ENCODE peak calls at places on chromosomes 16 and 17, in four cellular contexts. B, F, Q and U are unnamed samples.

GRCh38 chr16:88558457-88559442 is 11.5 kb upstream of the ZC3H18 start:
- DNase-seq in F (peak), B (peak), Q (peak), U (peak)

GRCh38 chr16:7132465-7132864 is 200.2 kb upstream of the RBFOX1 start:
- DNase-seq in B (no peak), Q (no peak), F (no peak), U (no peak)

GRCh38 chr17:73650617-73651200 is 6.5 kb upstream of the SDK2 start:
- DNase-seq in B (no peak), F (no peak), Q (no peak), U (no peak)

GRCh38 chr17:45649796-45650195 is 134.3 kb upstream of the CRHR1 start:
- DNase-seq in Q (no peak), F (no peak), B (no peak), U (no peak)

GRCh38 chr17:60249517-60249826 is 99.7 kb downstream of the CA4 start:
- DNase-seq in F (no peak), Q (no peak), B (no peak), U (peak)

GRCh38 chr17:14294876-14295275 is 6.0 kb upstream of the HS3ST3B1 start:
- DNase-seq in B (no peak), Q (no peak), F (no peak), U (no peak)

GRCh38 chr17:56319531-56319930 is 166.3 kb downstream of the ANKFN1 start:
- DNase-seq in F (no peak), B (no peak), Q (no peak), U (peak)

GRCh38 chr17:6796017-6796886 is 20.2 kb downstream of the FBXO39 start:
- DNase-seq in B (no peak), F (no peak), Q (no peak), U (no peak)

GRCh38 chr17:56792267-56792666 is 41.5 kb downstream of the C17orf67 start:
- DNase-seq in Q (no peak), B (no peak), F (no peak), U (no peak)

GRCh38 chr17:43125967-43126910 is 1.1 kb upstream of the BRCA1 start:
- DNase-seq in Q (no peak), B (no peak), F (no peak), U (no peak)

GRCh38 chr16:50038756-50039529 is 13.9 kb downstream of the CNEP1R1 start:
- DNase-seq in F (peak), B (peak), Q (peak), U (no peak)

GRCh38 chr16:88983157-88983556 is 6.2 kb upstream of the CBFA2T3 start:
- DNase-seq in Q (no peak), B (no peak), F (no peak), U (no peak)

GRCh38 chr16:49620158-49620867 is 235.6 kb downstream of the ZNF423 start:
- DNase-seq in F (peak), Q (peak), B (peak), U (peak)

GRCh38 chr16:2008009-2008526 is 1.6 kb downstream of the ZNF598 start:
- DNase-seq in F (no peak), Q (no peak), B (no peak), U (peak)

GRCh38 chr16:53545433-53545832 is 42.4 kb upstream of the AKTIP start:
- DNase-seq in F (no peak), B (no peak), Q (no peak), U (no peak)

GRCh38 chr16:9817586-9817985 is 364.6 kb downstream of the GRIN2A start:
- DNase-seq in F (no peak), B (no peak), Q (no peak), U (no peak)

GRCh38 chr17:45371414-45372324 is 54.8 kb upstream of the MAP3K14 start:
- DNase-seq in F (peak), Q (peak), B (peak), U (peak)

GRCh38 chr17:18017958-18018357 is 21.0 kb downstream of the ATPAF2 start:
- DNase-seq in Q (no peak), F (no peak), B (no peak), U (peak)

GRCh38 chr16:86038923-86039310 is 140.0 kb downstream of the IRF8 start:
- DNase-seq in Q (no peak), F (no peak), B (no peak), U (no peak)

GRCh38 chr16:55294129-55294528 is 29.9 kb upstream of the IRX6 start:
- DNase-seq in Q (no peak), B (no peak), F (no peak), U (no peak)

GRCh38 chr16:89175280-89176146 is 4.0 kb downstream of the CDH15 start:
- DNase-seq in B (no peak), Q (no peak), F (no peak), U (no peak)

GRCh38 chr16:88367560-88367959 is 15.2 kb upstream of the ZNF469 start:
- DNase-seq in F (no peak), Q (no peak), B (no peak), U (no peak)

GRCh38 chr16:7086842-7087616 is 245.6 kb upstream of the RBFOX1 start:
- DNase-seq in B (peak), Q (peak), F (peak), U (no peak)

GRCh38 chr16:30926333-30926811 is 3.0 kb downstream of the FBXL19 start:
- DNase-seq in F (no peak), Q (no peak), B (no peak), U (no peak)

GRCh38 chr17:66920426-66920825 is 44.1 kb upstream of the CACNG4 start:
- DNase-seq in B (no peak), Q (no peak), F (no peak), U (no peak)

GRCh38 chr16:49602201-49603041 is 228.8 kb downstream of the C16orf78 start:
- DNase-seq in B (peak), Q (peak), F (no peak), U (no peak)

GRCh38 chr16:69647020-69647419 is 79.3 kb downstream of the NQO1 start:
- DNase-seq in Q (no peak), F (no peak), B (no peak), U (no peak)

GRCh38 chr17:21288581-21289017 is 4.1 kb downstream of the MAP2K3 start:
- DNase-seq in F (peak), Q (no peak), B (no peak), U (no peak)

GRCh38 chr17:76130473-76130872 is 10.6 kb downstream of the FOXJ1 start:
- DNase-seq in Q (no peak), F (no peak), B (no peak), U (no peak)

GRCh38 chr16:84117482-84117843 is 721 bp upstream of the MBTPS1 start:
- DNase-seq in F (no peak), B (peak), Q (peak), U (peak)

GRCh38 chr16:78252757-78253156 is 153.3 kb downstream of the WWOX start:
- DNase-seq in B (no peak), Q (no peak), F (no peak), U (no peak)

GRCh38 chr16:55489119-55489955 is 10.3 kb downstream of the MMP2 start:
- DNase-seq in Q (no peak), B (no peak), F (no peak), U (no peak)

GRCh38 chr17:57625511-57625910 is 119.6 kb downstream of the CCDC182 start:
- DNase-seq in F (no peak), B (no peak), Q (no peak), U (no peak)

GRCh38 chr16:19601083-19601976 is 45.8 kb downstream of the VPS35L start:
- DNase-seq in B (peak), Q (peak), F (no peak), U (peak)

GRCh38 chr17:1746975-1747543 is 4.4 kb downstream of the SERPINF2 start:
- DNase-seq in F (no peak), B (no peak), Q (peak), U (no peak)

GRCh38 chr17:32927201-32927723 is 691 bp upstream of the TMEM98 start:
- DNase-seq in F (no peak), Q (peak), B (no peak), U (peak)

GRCh38 chr17:51676691-51677487 is 416.5 kb downstream of the UTP18 start:
- DNase-seq in F (no peak), B (no peak), Q (no peak), U (no peak)

GRCh38 chr16:19283637-19284036 is 1.9 kb upstream of the CLEC19A start:
- DNase-seq in Q (no peak), B (no peak), F (no peak), U (no peak)

GRCh38 chr16:27325736-27326135 is 12.0 kb downstream of the IL4R start:
- DNase-seq in F (no peak), Q (no peak), B (no peak), U (no peak)
- H3K4me3 ChIP-seq in F (no peak), Q (no peak), B (no peak), U (no peak)

GRCh38 chr16:87050142-87050541 is 267.1 kb downstream of the C16orf95 start:
- DNase-seq in B (no peak), F (no peak), Q (no peak), U (no peak)

GRCh38 chr16:87054154-87054553 is 263.0 kb downstream of the C16orf95 start:
- DNase-seq in Q (no peak), B (no peak), F (no peak), U (no peak)

GRCh38 chr16:87053016-87053982 is 263.9 kb downstream of the C16orf95 start:
- DNase-seq in F (no peak), B (peak), Q (no peak), U (no peak)

GRCh38 chr16:87052506-87052905 is 264.7 kb downstream of the C16orf95 start:
- DNase-seq in B (no peak), F (no peak), Q (no peak), U (no peak)

GRCh38 chr16:87051526-87052320 is 265.5 kb downstream of the C16orf95 start:
- DNase-seq in F (no peak), Q (no peak), B (no peak), U (no peak)
- TF ChIP-seq POLR2A in F (no peak), Q (no peak), B (no peak), U (no peak)

DNA sequence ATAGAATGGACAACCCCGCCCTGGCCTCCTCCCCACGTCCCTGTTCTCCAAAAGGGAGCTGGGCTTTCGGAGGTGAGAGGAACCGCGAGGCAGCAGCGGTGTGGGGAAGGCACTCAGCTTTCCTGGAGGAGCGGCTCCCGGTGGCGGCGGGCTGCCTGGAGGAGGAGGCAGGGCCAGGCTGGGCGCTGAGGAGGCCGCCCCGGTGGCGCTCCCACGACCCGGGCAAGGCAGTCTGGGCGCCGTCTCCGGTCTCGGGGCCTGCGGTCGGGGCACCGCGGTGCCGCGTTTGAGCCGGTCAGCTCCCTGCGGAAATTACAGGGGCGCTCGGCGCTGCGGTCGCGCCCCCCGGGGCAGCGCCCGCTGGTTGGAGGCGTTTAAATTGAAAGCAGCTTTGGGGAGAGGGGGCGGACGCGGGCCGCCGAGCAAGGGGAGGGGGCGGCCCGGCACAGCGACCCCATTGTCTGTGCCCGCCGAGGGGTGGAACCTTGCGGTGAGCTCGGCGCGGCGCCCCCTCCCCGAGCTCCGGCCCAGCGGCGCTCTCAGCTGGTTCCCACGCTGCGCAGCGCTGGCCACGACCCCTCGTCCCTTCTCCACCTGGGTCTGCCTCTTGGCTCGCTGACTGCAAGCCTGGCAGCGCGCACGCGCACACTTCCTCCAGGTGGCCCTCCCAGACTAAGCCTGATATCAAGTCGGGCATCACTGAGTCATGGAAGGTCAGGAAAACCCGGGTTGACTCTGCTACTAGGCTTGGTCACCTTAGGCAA is 58.7 kb upstream of the DLX4 start:
- DNase-seq in Q (no peak), B (no peak), F (no peak), U (no peak)
- H3K4me3 ChIP-seq in Q (peak), B (no peak), F (peak), U (no peak)

GRCh38 chr16:569445-570254 is at the start of gene PIGQ:
- DNase-seq in B (peak), Q (peak), F (peak), U (peak)
- TF ChIP-seq POLR2A in B (no peak), Q (no peak), F (no peak), U (no peak)

GRCh38 chr16:70647461-70648359 is 1.4 kb downstream of the IL34 start:
- DNase-seq in F (no peak), Q (peak), B (no peak), U (no peak)
- H3K4me3 ChIP-seq in F (no peak), Q (no peak), B (no peak), U (no peak)

GRCh38 chr17:40647549-40648325 is at the start of gene SMARCE1:
- DNase-seq in F (peak), B (peak), Q (peak), U (peak)
- TF ChIP-seq POLR2A in F (no peak), B (no peak), Q (no peak), U (peak)